ENCODE peak calls at places on chromosomes 4 and X, in eight cellular contexts. J is stimulated activated CD4-positive, alpha-beta T cell treated with anti-CD3 and anti-CD28 coated beads, Interleukin-4, amount 100 ng/mL, for 48 hours; E is COR-L47; G is naive thymus-derived CD8-positive, alpha-beta T cell; O is HEK293T; I is HL-60; V is mucosa of gallbladder; W is EL. X is an unnamed sample.

GRCh38 chr4:100294356-100294755 is 104.1 kb upstream of the DDIT4L start:
- DNase-seq in V (no peak), G (no peak), E (no peak), J (no peak), I (no peak), W (no peak), O (no peak), X (no peak)

GRCh38 chr4:41394362-41394960 is 137.7 kb downstream of the UCHL1 start:
- DNase-seq in E (no peak), O (no peak), I (no peak), J (no peak), G (no peak), W (peak), V (no peak), X (no peak)

GRCh38 chr4:71188951-71189350 is 149.9 kb upstream of the SLC4A4 start:
- DNase-seq in I (no peak), E (no peak), J (no peak), V (no peak), W (no peak), G (no peak), O (no peak), X (no peak)

GRCh38 chr4:152014280-152014679 is 253.5 kb upstream of the GATB start:
- DNase-seq in V (no peak), O (no peak), W (no peak), I (no peak), J (no peak), G (no peak), E (no peak), X (no peak)

GRCh38 chrX:154049209-154050112 is 29.8 kb upstream of the IRAK1 start:
- DNase-seq in G (no peak), I (no peak), J (no peak), V (no peak), W (no peak), E (no peak), O (no peak), X (no peak)

GRCh38 chrX:15151267-15152196 is 118.4 kb downstream of the ASB9 start:
- DNase-seq in W (peak), E (no peak), O (no peak), G (no peak), J (no peak), V (no peak), I (no peak), X (no peak)

GRCh38 chrX:6386837-6387236 is 148.1 kb downstream of the VCX3A start:
- DNase-seq in I (no peak), E (no peak), J (no peak), W (no peak), V (no peak), G (no peak), O (no peak), X (no peak)

GRCh38 chrX:51487960-51488267 is 8.5 kb downstream of the NUDT11 start:
- DNase-seq in J (no peak), W (peak), E (no peak), G (no peak), O (no peak), I (no peak), V (no peak), X (no peak)

GRCh38 chrX:46380148-46380752 is 165.0 kb downstream of the ZNF674 start:
- DNase-seq in J (no peak), E (no peak), G (no peak), O (no peak), W (no peak), V (no peak), I (no peak), X (no peak)

GRCh38 chrX:134738986-134739744 is 80.9 kb upstream of the PLAC1 start:
- DNase-seq in O (no peak), I (no peak), E (no peak), W (no peak), V (no peak), J (no peak), G (no peak), X (no peak)

GRCh38 chr4:54482529-54482961 is 175.2 kb upstream of the KIT start:
- DNase-seq in G (no peak), W (peak), E (no peak), O (no peak), V (no peak), J (no peak), I (no peak), X (no peak)